ENCODE peak calls at places on chromosomes 5 and 9, in eight cellular contexts. K, A, W, U, I, D, J and T are unnamed samples.
A peak's percentile ranks its signal among the peaks of the same experiment; 100 is the strongest.

GRCh38 chr9:106693546-106693945 is 169.4 kb upstream of the ZNF462 start:
- DNase-seq in K (no peak), A (no peak), W (no peak), U (no peak), I (no peak), D (no peak), J (no peak), T (no peak)

GRCh38 chr9:70639853-70640814 is 225.7 kb upstream of the KLF9 start:
- DNase-seq in K (peak; percentile 28), A (peak; percentile 49), W (peak; percentile 64), U (no peak), I (peak; percentile 61), D (peak; percentile 55), J (peak; percentile 51), T (peak; percentile 25)

GRCh38 chr5:124043456-124043855 is 531.5 kb downstream of the CSNK1G3 start:
- DNase-seq in K (no peak), A (peak; percentile 45), W (no peak), U (no peak), I (peak; percentile 35), D (no peak), J (no peak), T (no peak)

GRCh38 chr9:21287280-21287679 is 17.8 kb downstream of the IFNA5 start:
- DNase-seq in K (no peak), A (no peak), W (no peak), U (no peak), I (no peak), D (no peak), J (no peak), T (no peak)

GRCh38 chr9:136826703-136827582 is 15.3 kb upstream of the AJM1 start:
- DNase-seq in K (peak; percentile 12), A (no peak), W (no peak), U (no peak), I (no peak), D (no peak), J (no peak), T (no peak)

GRCh38 chr9:84897362-84898094 is 228.0 kb downstream of the NTRK2 start:
- DNase-seq in K (no peak), A (no peak), W (no peak), U (no peak), I (no peak), D (no peak), J (no peak), T (no peak)

GRCh38 chr9:7974335-7975005 is 174.9 kb upstream of the DMAC1 start:
- DNase-seq in K (no peak), A (no peak), W (no peak), U (peak; percentile 1), I (peak; percentile 82), D (no peak), J (peak; percentile 76), T (peak; percentile 16)

GRCh38 chr5:14298126-14298847 is 155.1 kb downstream of the TRIO start:
- DNase-seq in K (no peak), A (no peak), W (no peak), U (no peak), I (no peak), D (peak; percentile 58), J (no peak), T (no peak)

GRCh38 chr5:103111458-103111857 is 8.5 kb downstream of the GIN1 start:
- DNase-seq in K (no peak), A (no peak), W (no peak), U (peak; percentile 24), I (no peak), D (no peak), J (no peak), T (no peak)

GRCh38 chr5:168372351-168372946 is 81.0 kb downstream of the WWC1 start:
- DNase-seq in K (no peak), A (no peak), W (no peak), U (no peak), I (no peak), D (no peak), J (no peak), T (no peak)

GRCh38 chr9:96482471-96482870 is 32.5 kb downstream of the HABP4 start:
- DNase-seq in K (no peak), A (no peak), W (no peak), U (no peak), I (no peak), D (no peak), J (no peak), T (no peak)

GRCh38 chr9:14180077-14180941 is 133.6 kb downstream of the NFIB start:
- DNase-seq in K (no peak), A (no peak), W (no peak), U (no peak), I (no peak), D (no peak), J (peak; percentile 67), T (peak; percentile 15)

GRCh38 chr9:87179556-87180340 is 232.4 kb upstream of the GAS1 start:
- DNase-seq in K (no peak), A (no peak), W (no peak), U (no peak), I (no peak), D (no peak), J (no peak), T (no peak)

GRCh38 chr5:107203231-107203630 is 467.5 kb downstream of the EFNA5 start:
- DNase-seq in K (no peak), A (no peak), W (no peak), U (no peak), I (no peak), D (peak; percentile 33), J (no peak), T (no peak)

GRCh38 chr5:135040331-135041144 is 6.5 kb upstream of the PITX1 start:
- DNase-seq in K (peak; percentile 74), A (no peak), W (no peak), U (no peak), I (no peak), D (no peak), J (no peak), T (no peak)

GRCh38 chr9:135156525-135157510 is 69.3 kb downstream of the OLFM1 start:
- DNase-seq in K (no peak), A (peak; percentile 31), W (peak; percentile 90), U (no peak), I (peak; percentile 5), D (no peak), J (no peak), T (no peak)

GRCh38 chr9:92807757-92808725 is 43.4 kb upstream of the BICD2 start:
- DNase-seq in K (peak; percentile 55), A (no peak), W (no peak), U (peak; percentile 19), I (no peak), D (no peak), J (peak; percentile 17), T (peak; percentile 12)

GRCh38 chr5:133219296-133219695 is 167.5 kb downstream of the HSPA4 start:
- DNase-seq in K (no peak), A (no peak), W (no peak), U (no peak), I (no peak), D (no peak), J (no peak), T (no peak)

GRCh38 chr5:72013741-72014703 is 93.3 kb upstream of the MAP1B start:
- DNase-seq in K (no peak), A (no peak), W (peak; percentile 80), U (no peak), I (no peak), D (no peak), J (peak; percentile 14), T (peak; percentile 78)

GRCh38 chr9:6247266-6247665 is 31.7 kb downstream of the IL33 start:
- DNase-seq in K (no peak), A (no peak), W (no peak), U (no peak), I (no peak), D (peak; percentile 22), J (no peak), T (no peak)